ENCODE peak calls at places on chromosomes 12 and 14, in nine cellular contexts. P is body of pancreas, H is ovary, W is HepG2, C is transverse colon, X is IMR-90, G is heart left ventricle, U is stomach, S is A549. I is an unnamed sample.

GRCh38 chr14:87001333-87001732 is 991.6 kb downstream of the GALC start:
- DNase-seq in G (no peak), X (no peak), H (no peak), C (no peak), U (no peak), P (no peak), W (no peak), S (no peak), I (no peak)

GRCh38 chr14:50396636-50397460 is at the start of gene CDKL1:
- DNase-seq in S (peak), W (peak), H (peak), C (peak), X (peak), G (peak), U (peak), P (peak), I (peak)

GRCh38 chr14:75861161-75861621 is 120.6 kb downstream of the TGFB3 start:
- DNase-seq in H (peak), U (no peak), X (peak), P (peak), G (no peak), W (peak), C (no peak), S (no peak), I (no peak)

GRCh38 chr14:76904100-76904739 is 78.0 kb downstream of the LRRC74A start:
- DNase-seq in U (no peak), S (no peak), X (peak), C (peak), G (no peak), P (peak), W (no peak), H (peak), I (no peak)

GRCh38 chr12:66176105-66176504 is 6.3 kb upstream of the TMBIM4 start:
- DNase-seq in P (no peak), C (no peak), S (no peak), X (peak), G (no peak), W (no peak), H (no peak), U (no peak), I (no peak)

GRCh38 chr14:63875311-63875710 is 22.5 kb downstream of the SYNE2 start:
- DNase-seq in P (no peak), U (no peak), W (no peak), C (no peak), S (no peak), X (peak), H (no peak), G (peak), I (no peak)

GRCh38 chr12:47989023-47989417 is 15.3 kb downstream of the COL2A1 start:
- DNase-seq in C (no peak), U (no peak), H (no peak), G (no peak), S (no peak), X (no peak), P (peak), W (no peak), I (no peak)

GRCh38 chr14:92607702-92608429 is 94.3 kb downstream of the RIN3 start:
- DNase-seq in W (no peak), G (no peak), U (no peak), X (peak), H (no peak), S (no peak), P (no peak), C (no peak), I (no peak)

GRCh38 chr12:110065540-110065939 is 17.2 kb upstream of the C12orf76 start:
- DNase-seq in S (no peak), H (no peak), C (no peak), G (no peak), X (no peak), W (no peak), U (no peak), P (no peak), I (no peak)

GRCh38 chr14:106318700-106319099 is 792.3 kb downstream of the TMEM121 start:
- DNase-seq in X (no peak), S (no peak), H (no peak), G (no peak), C (no peak), P (no peak), W (no peak), U (no peak), I (no peak)

GRCh38 chr12:2481951-2482350 is 312.8 kb upstream of the FKBP4 start:
- DNase-seq in H (no peak), P (no peak), C (no peak), X (no peak), G (no peak), S (no peak), U (no peak), W (no peak), I (no peak)

GRCh38 chr12:120216742-120217595 is 16.1 kb upstream of the RPLP0 start:
- DNase-seq in P (no peak), S (no peak), C (no peak), W (no peak), G (no peak), H (no peak), U (no peak), X (no peak), I (no peak)

GRCh38 chr12:80129895-80130535 is 30.7 kb downstream of the OTOGL start:
- DNase-seq in C (no peak), G (no peak), X (peak), P (no peak), U (no peak), W (no peak), H (no peak), S (no peak), I (no peak)

GRCh38 chr14:53432378-53432802 is 279.3 kb upstream of the DDHD1 start:
- DNase-seq in S (peak), W (peak), P (no peak), C (no peak), U (no peak), G (no peak), X (peak), H (no peak), I (no peak)

DNA sequence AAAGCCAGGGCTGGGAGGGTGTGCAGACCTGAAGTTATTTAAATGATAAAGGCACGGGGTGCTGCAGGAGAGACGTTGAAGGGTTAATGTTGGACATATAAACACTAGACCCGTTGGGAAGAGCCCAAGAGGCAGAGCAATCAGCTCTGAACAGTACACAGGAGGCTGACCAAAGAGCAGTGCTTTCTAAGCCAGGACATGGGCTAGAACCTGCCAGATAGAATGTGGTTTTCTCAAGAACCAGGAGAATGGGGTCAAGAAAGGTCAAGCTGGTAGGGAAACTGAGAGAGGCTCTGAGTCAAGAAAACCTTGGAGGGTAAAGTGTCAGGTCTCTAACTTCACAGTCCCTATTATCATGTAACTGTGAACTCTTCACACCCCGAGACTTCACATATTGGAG is 143.2 kb upstream of the EEA1 start:
- DNase-seq in G (no peak), S (no peak), C (no peak), H (no peak), W (no peak), X (no peak), P (no peak), U (no peak), I (no peak)
- TF ChIP-seq POLR2A in G (no peak), S (no peak), C (no peak), H (no peak), W (no peak), X (no peak), P (no peak), U (no peak), I (no peak)

DNA sequence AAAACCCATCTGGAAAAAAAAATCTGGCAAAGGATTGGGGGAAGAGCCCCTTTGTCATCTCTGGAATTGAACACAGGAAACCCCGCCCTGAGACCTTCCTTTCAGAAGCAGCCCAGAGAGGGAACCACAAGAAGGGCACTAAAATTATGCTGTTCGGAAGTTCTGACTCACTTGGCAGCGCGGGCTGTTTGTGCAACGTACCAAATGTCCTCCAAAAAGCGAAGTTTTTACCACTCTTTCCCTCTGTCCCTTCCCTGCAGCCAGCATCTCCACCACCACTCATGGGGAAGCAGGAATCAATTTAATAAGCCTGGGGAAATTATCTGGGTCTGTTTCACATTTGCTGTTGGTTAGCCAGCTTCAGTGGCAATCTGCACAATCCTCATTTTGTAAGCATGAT is 3.2 kb upstream of the SYNE3 start:
- DNase-seq in G (peak), U (peak), C (peak), P (peak), H (peak), W (no peak), S (no peak), X (peak), I (peak)
- H3K4me3 ChIP-seq in G (peak), U (no peak), C (no peak), P (no peak), H (no peak), W (no peak), S (no peak), X (no peak), I (no peak)

GRCh38 chr14:89954045-89955021 is at the start of gene EFCAB11:
- DNase-seq in C (peak), U (peak), X (peak), W (peak), P (peak), S (peak), G (peak), H (peak), I (peak)
- TF ChIP-seq POLR2A in C (peak), U (no peak), X (peak), W (peak), P (peak), S (peak), G (peak), H (no peak), I (peak)

DNA sequence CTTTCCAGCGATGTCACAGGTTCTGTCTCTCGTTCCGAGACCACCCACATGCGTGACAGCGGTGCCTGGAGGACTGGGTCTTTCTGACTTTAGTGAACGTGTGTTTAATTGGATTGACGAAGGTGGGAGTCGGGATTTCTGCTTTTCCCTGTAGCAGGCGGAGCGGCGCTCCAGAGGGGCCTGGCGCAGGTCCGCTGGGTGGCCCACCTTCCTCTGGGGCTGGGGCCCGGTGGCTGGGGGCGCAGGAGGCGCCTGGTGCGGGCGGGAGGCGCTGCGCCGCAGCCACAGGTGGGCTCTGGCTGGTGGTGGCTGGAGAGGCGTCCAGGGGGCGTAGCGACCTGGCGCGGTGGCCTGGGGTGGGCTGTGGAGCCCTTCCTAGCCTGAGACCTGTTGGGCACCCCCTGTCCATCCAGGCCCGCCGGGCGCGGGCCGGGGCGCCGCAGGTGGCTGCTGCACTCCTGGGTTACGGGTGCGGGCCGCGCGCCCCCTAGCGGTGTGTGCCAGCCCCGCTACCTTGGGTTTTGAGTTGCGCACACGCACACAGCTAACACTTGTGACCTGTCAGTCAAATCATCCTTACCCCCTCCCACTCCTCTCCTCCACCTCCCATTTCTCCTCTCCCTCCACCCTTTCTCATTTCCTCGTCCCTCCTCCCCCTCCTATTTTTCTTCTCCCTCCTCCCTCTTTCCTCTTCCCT is 2.0 kb downstream of the MEG3 start:
- DNase-seq in C (no peak), G (no peak), U (no peak), W (no peak), X (peak), P (peak), H (peak), S (no peak), I (no peak)
- H3K4me3 ChIP-seq in C (no peak), G (peak), U (peak), W (no peak), X (peak), P (no peak), H (peak), S (no peak), I (no peak)

DNA sequence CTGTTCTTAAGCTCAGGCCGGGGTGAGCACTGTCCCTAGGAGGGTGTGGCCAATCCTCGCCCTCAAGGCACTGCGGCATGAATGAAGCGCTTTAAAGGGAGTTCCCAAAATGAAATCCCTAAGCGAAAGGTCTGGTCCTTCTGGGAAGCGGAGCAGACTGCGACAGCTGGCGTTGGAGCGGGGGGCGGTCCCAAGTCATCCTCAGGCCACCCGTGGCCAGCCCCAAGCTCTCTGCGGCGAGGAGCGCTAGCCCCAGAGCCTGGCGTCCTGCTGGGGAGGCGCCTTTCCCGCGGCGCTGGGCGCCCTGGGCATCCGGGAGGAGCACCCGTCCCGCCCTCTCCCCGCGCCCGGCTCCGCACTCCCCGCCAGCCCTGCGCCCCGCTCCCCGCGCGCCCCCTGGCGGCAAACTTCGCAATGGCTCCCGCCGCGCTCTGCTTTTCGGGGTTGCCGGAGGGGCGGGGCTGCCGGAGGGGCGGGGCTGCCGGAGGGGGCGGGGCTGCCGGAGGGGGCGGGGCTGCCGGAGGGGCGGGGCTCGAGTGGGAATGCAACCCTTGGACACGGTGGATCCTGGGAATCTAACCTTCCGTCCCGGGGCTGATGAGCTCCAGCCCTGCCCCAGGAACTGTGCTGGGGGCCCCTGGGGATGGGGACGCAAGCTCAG is 25.4 kb downstream of the ZBTB42 start:
- DNase-seq in U (peak), X (peak), G (peak), S (peak), W (peak), P (peak), C (peak), H (peak), I (peak)
- TF ChIP-seq POLR2A in U (no peak), X (no peak), G (no peak), S (no peak), W (peak), P (no peak), C (no peak), H (no peak), I (no peak)

GRCh38 chr12:57092876-57093411 is 4.0 kb downstream of the NAB2 start:
- DNase-seq in S (no peak), C (no peak), W (no peak), X (no peak), U (peak), P (no peak), H (no peak), G (no peak), I (no peak)
- H3K4me3 ChIP-seq in S (no peak), C (no peak), W (no peak), X (no peak), U (no peak), P (no peak), H (no peak), G (no peak), I (no peak)

DNA sequence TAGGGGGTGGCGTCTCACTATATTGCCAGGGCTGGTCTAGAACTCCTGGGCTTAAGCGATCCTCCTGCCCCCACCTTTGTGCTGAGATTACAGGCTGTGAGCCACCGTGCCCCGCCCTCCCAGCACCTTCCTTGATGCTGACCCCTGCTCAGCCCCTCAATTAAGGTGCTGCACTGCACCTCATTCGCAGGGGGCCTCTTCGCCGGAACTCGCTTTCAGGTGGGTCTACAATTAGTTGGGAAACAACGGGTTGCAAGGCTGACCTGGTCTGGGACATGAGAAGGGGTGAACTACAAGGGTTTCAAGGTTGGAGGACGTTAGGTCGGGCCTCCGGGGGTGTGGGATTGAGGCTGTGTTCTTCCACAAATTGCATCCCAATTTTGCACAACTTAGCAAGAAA is 1.2 kb upstream of the NOP2 start:
- DNase-seq in X (no peak), P (no peak), U (no peak), G (no peak), C (no peak), W (no peak), S (no peak), H (no peak), I (no peak)
- TF ChIP-seq POLR2A in X (no peak), P (no peak), U (no peak), G (no peak), C (no peak), W (peak), S (no peak), H (no peak), I (no peak)

DNA sequence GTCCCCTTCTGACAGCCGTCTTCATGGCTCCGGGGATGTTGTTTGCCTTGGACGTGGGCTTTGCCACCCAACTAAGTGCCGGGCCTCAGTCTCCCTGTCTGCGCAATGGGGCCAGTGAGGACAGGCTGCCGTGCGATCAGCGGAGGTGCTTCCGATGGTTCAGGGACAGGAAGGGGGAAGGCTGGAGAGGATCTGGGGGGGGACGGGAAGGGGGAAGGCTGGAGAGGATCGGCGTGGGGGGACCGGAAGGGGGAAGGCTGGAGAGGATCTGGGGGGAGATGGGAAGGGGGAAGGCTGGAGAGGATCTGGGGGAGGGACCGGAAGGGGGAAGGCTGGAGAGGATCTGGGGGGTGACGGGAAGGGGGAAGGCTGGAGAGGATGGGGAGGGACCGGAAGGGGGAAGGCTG is 3.4 kb downstream of the MMP17 start:
- DNase-seq in P (no peak), U (no peak), H (peak), X (peak), W (no peak), G (no peak), C (no peak), S (no peak), I (no peak)
- H3K4me3 ChIP-seq in P (no peak), U (peak), H (peak), X (peak), W (no peak), G (peak), C (peak), S (peak), I (no peak)

GRCh38 chr12:71661977-71662522 is 1.6 kb downstream of the ZFC3H1 start:
- DNase-seq in G (no peak), H (no peak), P (no peak), S (no peak), W (no peak), C (no peak), U (no peak), X (peak), I (no peak)

GRCh38 chr12:71663561-71664410 is at the start of the genes THAP2 and ZFC3H1:
- DNase-seq in G (peak), H (peak), W (peak), U (peak), C (peak), X (peak), P (peak), S (peak), I (peak)

GRCh38 chr12:71664411-71665108 is 459 bp downstream of the THAP2 start:
- DNase-seq in H (no peak), X (peak), W (no peak), G (no peak), P (no peak), C (no peak), U (no peak), S (peak), I (no peak)

GRCh38 chr12:71665109-71665476 is 992 bp downstream of the THAP2 start:
- DNase-seq in S (no peak), H (no peak), X (no peak), W (peak), C (no peak), P (no peak), U (peak), G (no peak), I (no peak)

GRCh38 chr12:71662861-71663560 is 637 bp downstream of the ZFC3H1 start:
- DNase-seq in U (peak), C (peak), P (peak), W (peak), H (peak), X (peak), G (peak), S (peak), I (peak)
- TF ChIP-seq POLR2A in U (no peak), C (peak), P (no peak), W (no peak), H (no peak), X (peak), G (peak), S (no peak), I (no peak)

I was measured in right lobe of liver.